ENCODE peak calls at places on chromosomes 16 and 17, in ten cellular contexts. T, A, D, B, U, J, Q, G, F and W are unnamed samples.

GRCh38 chr17:37708616-37709212 is 36.1 kb downstream of the HNF1B start:
- DNase-seq in T (no peak), A (no peak), D (peak; percentile 61), B (no peak), U (no peak), J (no peak), Q (no peak), G (peak; percentile 72), F (no peak), W (peak; percentile 44)

GRCh38 chr17:58195518-58196123 is 3.1 kb downstream of the EPX start:
- DNase-seq in T (no peak), A (no peak), D (no peak), B (no peak), U (no peak), J (no peak), Q (no peak), G (no peak), F (no peak), W (no peak)

GRCh38 chr17:41212524-41213169 is 13.8 kb upstream of the KRTAP9-2 start:
- DNase-seq in T (no peak), A (no peak), D (no peak), B (no peak), U (no peak), J (no peak), Q (no peak), G (peak; percentile 18), F (no peak), W (no peak)

GRCh38 chr17:15502315-15503112 is 35.1 kb upstream of the CDRT4 start:
- DNase-seq in T (peak; percentile 90), A (peak; percentile 20), D (peak; percentile 65), B (peak; percentile 91), U (peak; percentile 84), J (no peak), Q (peak; percentile 95), G (peak; percentile 76), F (peak; percentile 95), W (peak; percentile 69)

GRCh38 chr17:55588446-55588845 is 77.2 kb upstream of the SMIM36 start:
- DNase-seq in T (no peak), A (no peak), D (no peak), B (no peak), U (no peak), J (no peak), Q (no peak), G (no peak), F (no peak), W (no peak)

GRCh38 chr16:89154390-89155183 is 17.0 kb upstream of the CDH15 start:
- DNase-seq in T (no peak), A (no peak), D (no peak), B (no peak), U (no peak), J (no peak), Q (no peak), G (no peak), F (no peak), W (no peak)

GRCh38 chr17:76007131-76007849 is 6.6 kb downstream of the CDK3 start:
- DNase-seq in T (no peak), A (no peak), D (no peak), B (no peak), U (no peak), J (no peak), Q (no peak), G (no peak), F (no peak), W (no peak)

GRCh38 chr16:19935696-19936095 is 51.0 kb upstream of the GPRC5B start:
- DNase-seq in T (no peak), A (no peak), D (peak; percentile 12), B (no peak), U (no peak), J (no peak), Q (no peak), G (no peak), F (no peak), W (no peak)

GRCh38 chr17:9307313-9307998 is 268.2 kb downstream of the STX8 start:
- DNase-seq in T (no peak), A (no peak), D (no peak), B (no peak), U (no peak), J (no peak), Q (no peak), G (no peak), F (no peak), W (no peak)

GRCh38 chr17:66494023-66494803 is 191.8 kb downstream of the PRKCA start:
- DNase-seq in T (no peak), A (no peak), D (no peak), B (no peak), U (no peak), J (no peak), Q (no peak), G (peak; percentile 82), F (no peak), W (peak; percentile 81)

GRCh38 chr16:66606000-66606751 is 1.7 kb downstream of the CMTM3 start:
- DNase-seq in T (no peak), A (no peak), D (no peak), B (no peak), U (no peak), J (no peak), Q (no peak), G (no peak), F (no peak), W (no peak)

GRCh38 chr16:81553814-81554675 is 109.4 kb downstream of the CMIP start:
- DNase-seq in T (no peak), A (no peak), D (no peak), B (no peak), U (no peak), J (no peak), Q (no peak), G (no peak), F (no peak), W (no peak)

GRCh38 chr16:75267631-75268264 is 16.3 kb upstream of the BCAR1 start:
- DNase-seq in T (peak; percentile 88), A (no peak), D (peak; percentile 76), B (peak; percentile 91), U (peak; percentile 66), J (no peak), Q (peak; percentile 51), G (peak; percentile 96), F (no peak), W (peak; percentile 98)

GRCh38 chr16:2874584-2875362 is 8.2 kb upstream of the FLYWCH2 start:
- DNase-seq in T (peak; percentile 84), A (peak; percentile 14), D (peak; percentile 80), B (peak; percentile 85), U (peak; percentile 74), J (peak; percentile 3), Q (peak; percentile 86), G (peak; percentile 59), F (peak; percentile 71), W (peak; percentile 61)

GRCh38 chr17:17141860-17142552 is 64.1 kb downstream of the PLD6 start:
- DNase-seq in T (peak; percentile 65), A (no peak), D (no peak), B (no peak), U (peak; percentile 39), J (no peak), Q (peak; percentile 84), G (peak; percentile 85), F (no peak), W (no peak)

GRCh38 chr16:87076950-87077749 is 240.0 kb downstream of the C16orf95 start:
- DNase-seq in T (peak; percentile 69), A (no peak), D (peak; percentile 82), B (peak; percentile 41), U (no peak), J (no peak), Q (no peak), G (peak; percentile 26), F (no peak), W (peak; percentile 75)

GRCh38 chr16:81142864-81143263 is 46.7 kb upstream of the GCSH start:
- DNase-seq in T (no peak), A (no peak), D (no peak), B (no peak), U (no peak), J (no peak), Q (no peak), G (no peak), F (no peak), W (no peak)

GRCh38 chr16:53921042-53921441 is 217.1 kb downstream of the FTO start:
- DNase-seq in T (no peak), A (no peak), D (no peak), B (no peak), U (no peak), J (no peak), Q (no peak), G (no peak), F (no peak), W (no peak)

GRCh38 chr17:61391595-61392291 is 7.9 kb upstream of the TBX2 start:
- DNase-seq in T (no peak), A (no peak), D (no peak), B (no peak), U (no peak), J (no peak), Q (no peak), G (no peak), F (no peak), W (no peak)
- TF ChIP-seq POLR2A in T (no peak), A (no peak), D (no peak), B (no peak), U (no peak), J (no peak), Q (no peak), G (no peak), F (no peak), W (no peak)

DNA sequence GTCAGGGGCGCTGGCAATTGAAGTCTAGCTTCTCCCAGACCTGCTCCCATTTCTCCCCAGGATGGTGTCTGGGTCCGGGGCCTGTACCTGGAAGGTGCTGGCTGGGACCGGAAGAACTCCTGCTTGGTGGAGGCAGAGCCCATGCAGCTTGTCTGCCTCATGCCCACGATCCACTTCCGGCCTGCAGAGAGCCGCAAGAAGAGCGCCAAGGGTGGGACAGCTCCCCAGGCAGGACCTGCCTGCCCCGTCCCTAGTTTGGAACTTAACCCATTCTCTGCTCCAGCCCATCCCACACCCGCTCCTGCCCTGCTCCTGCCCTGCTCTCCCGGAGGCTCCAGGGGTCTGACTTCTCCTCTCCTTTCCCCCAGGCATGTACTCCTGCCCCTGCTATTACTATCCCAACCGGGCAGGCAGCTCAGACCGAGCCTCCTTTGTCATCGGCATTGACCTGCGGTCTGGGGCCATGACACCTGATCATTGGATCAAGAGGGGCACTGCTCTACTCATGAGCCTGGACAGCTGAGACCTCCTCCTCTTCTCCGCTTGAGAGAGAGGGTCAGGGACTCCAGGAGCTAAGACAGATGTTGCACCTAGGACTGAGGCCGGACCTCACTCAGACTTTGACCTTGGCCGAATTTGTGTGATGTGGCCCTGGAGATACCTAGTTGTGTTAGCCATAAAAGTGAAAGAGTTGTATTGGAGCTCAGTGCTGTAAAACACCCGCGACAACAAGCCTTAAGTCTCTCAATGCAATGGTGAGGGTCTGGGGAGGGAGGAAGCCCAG is 814 bp upstream of the KDM6B start:
- DNase-seq in T (peak; percentile 44), A (no peak), D (no peak), B (no peak), U (no peak), J (no peak), Q (no peak), G (no peak), F (peak; percentile 29), W (no peak)
- TF ChIP-seq POLR2A in T (no peak), A (no peak), D (no peak), B (no peak), U (no peak), J (no peak), Q (no peak), G (no peak), F (no peak), W (no peak)

GRCh38 chr17:7403043-7403901 is 625 bp downstream of the TMEM256 start:
- DNase-seq in T (no peak), A (no peak), D (peak; percentile 55), B (peak; percentile 76), U (no peak), J (no peak), Q (peak; percentile 78), G (peak; percentile 95), F (peak; percentile 71), W (peak; percentile 86)
- TF ChIP-seq POLR2A in T (no peak), A (no peak), D (no peak), B (no peak), U (no peak), J (no peak), Q (no peak), G (no peak), F (no peak), W (no peak)

GRCh38 chr16:85774811-85775210 is 23.9 kb upstream of the C16orf74 start:
- DNase-seq in T (no peak), A (no peak), D (no peak), B (no peak), U (no peak), J (no peak), Q (no peak), G (no peak), F (no peak), W (no peak)
- TF ChIP-seq POLR2A in T (no peak), A (no peak), D (no peak), B (no peak), U (no peak), J (no peak), Q (no peak), G (no peak), F (no peak), W (no peak)